ENCODE peak calls at places on chromosome 20, in seven cellular contexts. V is body of pancreas, W is left ventricle myocardium inferior, D is GM23248, O is suprapubic skin, A is aorta, L is kidney. I is an unnamed sample. For H3K9me3, the result is how much of the 10 kb centered on the place peaks cover.

GRCh38 chr20:59598625-59599310 is 5.6 kb upstream of the PHACTR3 start:
- DNase-seq in L (no peak), W (peak), V (peak), D (peak), A (no peak), O (no peak), I (peak)

GRCh38 chr20:5316188-5317158 is at the start of gene PROKR2:
- DNase-seq in V (no peak), W (no peak), A (no peak), D (peak), O (no peak), L (no peak), I (no peak)

GRCh38 chr20:63755933-63756647 is 16.5 kb downstream of the SLC2A4RG start:
- DNase-seq in O (no peak), L (peak), A (no peak), W (no peak), D (no peak), V (no peak), I (no peak)

GRCh38 chr20:63232235-63233060 is 3.3 kb upstream of the BIRC7 start:
- DNase-seq in O (no peak), L (peak), A (no peak), W (no peak), D (peak), V (no peak), I (no peak)

GRCh38 chr20:36768768-36769430 is 4.7 kb downstream of the DSN1 start:
- DNase-seq in L (no peak), W (no peak), D (peak), O (no peak), V (no peak), A (no peak), I (no peak)

GRCh38 chr20:37528442-37529213 is 952 bp upstream of the BLCAP start:
- DNase-seq in D (peak), A (no peak), W (no peak), O (peak), L (no peak), V (no peak), I (no peak)

GRCh38 chr20:46562373-46563169 is 12.1 kb upstream of the OCSTAMP start:
- DNase-seq in W (peak), D (peak), O (peak), A (peak), L (no peak), V (peak), I (peak)

GRCh38 chr20:31824125-31824485 is 4.9 kb downstream of the MYLK2 start:
- DNase-seq in D (no peak), O (no peak), V (no peak), A (no peak), L (no peak), W (no peak), I (no peak)

GRCh38 chr20:36472656-36473071 is 68.7 kb upstream of the MYL9 start:
- DNase-seq in V (peak), L (peak), A (no peak), D (peak), W (peak), O (no peak), I (peak)

GRCh38 chr20:6711950-6712634 is 55.4 kb upstream of the BMP2 start:
- DNase-seq in A (no peak), D (no peak), W (no peak), V (peak), O (no peak), L (no peak), I (peak)

GRCh38 chr20:58810116-58810878 is 40.4 kb downstream of the GNAS-AS1 start:
- DNase-seq in O (no peak), V (no peak), L (no peak), W (no peak), D (peak), A (no peak), I (no peak)

GRCh38 chr20:38805502-38805957 is at the start of gene PPP1R16B:
- DNase-seq in V (no peak), O (no peak), W (peak), A (peak), D (peak), L (peak), I (peak)

GRCh38 chr20:1817577-1818211 is 77.5 kb upstream of the SIRPA start:
- DNase-seq in O (peak), W (no peak), D (no peak), L (no peak), A (peak), V (no peak), I (no peak)

GRCh38 chr20:62330576-62331317 is 27.9 kb downstream of the ADRM1 start:
- DNase-seq in D (no peak), L (no peak), W (no peak), O (no peak), V (no peak), A (no peak), I (no peak)

GRCh38 chr20:64143018-64143801 is 21.0 kb upstream of the MYT1 start:
- DNase-seq in L (no peak), O (peak), W (no peak), V (no peak), D (no peak), A (peak), I (no peak)

GRCh38 chr20:21322083-21322710 is 19.1 kb downstream of the XRN2 start:
- DNase-seq in L (no peak), W (no peak), D (no peak), V (no peak), O (no peak), A (no peak), I (no peak)

GRCh38 chr20:33443006-33443511 is 504 bp downstream of the SNTA1 start:
- DNase-seq in A (peak), W (peak), D (peak), L (peak), O (no peak), V (peak), I (no peak)

GRCh38 chr20:44807051-44807683 is 3.2 kb downstream of the RIMS4 start:
- DNase-seq in L (no peak), O (no peak), W (no peak), D (no peak), V (no peak), A (no peak), I (no peak)

GRCh38 chr20:9600562-9600961 is 86.2 kb downstream of the LAMP5 start:
- DNase-seq in D (no peak), A (no peak), O (no peak), V (no peak), L (no peak), W (no peak), I (no peak)

GRCh38 chr20:38052870-38053269 is 19.3 kb downstream of the RPRD1B start:
- DNase-seq in A (no peak), V (no peak), D (no peak), L (no peak), W (no peak), O (no peak), I (no peak)

GRCh38 chr20:1866834-1867233 is 28.4 kb upstream of the SIRPA start:
- DNase-seq in D (no peak), A (no peak), O (no peak), W (no peak), L (no peak), V (no peak), I (no peak)

GRCh38 chr20:23145281-23145700 is 59.2 kb upstream of the CD93 start:
- DNase-seq in L (peak), D (peak), W (no peak), O (peak), V (no peak), A (peak), I (no peak)

GRCh38 chr20:48758206-48758820 is 69.5 kb downstream of the PREX1 start:
- DNase-seq in A (no peak), O (no peak), W (no peak), L (no peak), D (no peak), V (no peak), I (peak)

GRCh38 chr20:38447251-38447661 is 12.1 kb upstream of the SNHG17 start:
- DNase-seq in D (no peak), A (no peak), O (no peak), L (peak), V (no peak), W (no peak), I (no peak)

GRCh38 chr20:5211803-5212714 is 85.3 kb downstream of the CDS2 start:
- DNase-seq in D (no peak), O (no peak), W (no peak), A (no peak), L (no peak), V (no peak), I (peak)

GRCh38 chr20:54550776-54551396 is 75.5 kb downstream of the DOK5 start:
- DNase-seq in W (no peak), D (peak), L (no peak), V (no peak), A (no peak), O (no peak), I (no peak)

GRCh38 chr20:49343246-49343645 is 65.4 kb upstream of the ZNFX1 start:
- DNase-seq in W (no peak), A (no peak), O (no peak), D (no peak), V (no peak), L (no peak), I (no peak)

GRCh38 chr20:50116368-50116999 is 3.5 kb upstream of the UBE2V1 start:
- DNase-seq in W (no peak), D (no peak), V (no peak), L (peak), A (no peak), O (no peak), I (no peak)

GRCh38 chr20:38590682-38591483 is 9.9 kb downstream of the ADIG start:
- DNase-seq in D (peak), V (no peak), W (no peak), O (no peak), A (no peak), L (no peak), I (no peak)

GRCh38 chr20:57294558-57294957 is 28.1 kb upstream of the BMP7 start:
- DNase-seq in W (no peak), D (no peak), V (no peak), O (no peak), L (no peak), A (no peak), I (no peak)
- H3K4me3 ChIP-seq in W (no peak), D (no peak), V (no peak), O (no peak), L (no peak), A (no peak), I (no peak)

GRCh38 chr20:19582782-19583181 is 175.3 kb upstream of the RIN2 start:
- DNase-seq in A (no peak), O (peak), D (no peak), L (no peak), V (no peak), W (no peak), I (no peak)

GRCh38 chr20:19577692-19578091 is 180.4 kb upstream of the RIN2 start:
- DNase-seq in L (no peak), O (no peak), W (no peak), D (no peak), A (no peak), V (no peak), I (no peak)

GRCh38 chr20:19588731-19589130 is 169.3 kb upstream of the RIN2 start:
- DNase-seq in L (no peak), O (no peak), A (no peak), V (no peak), W (no peak), D (peak), I (no peak)

DNA sequence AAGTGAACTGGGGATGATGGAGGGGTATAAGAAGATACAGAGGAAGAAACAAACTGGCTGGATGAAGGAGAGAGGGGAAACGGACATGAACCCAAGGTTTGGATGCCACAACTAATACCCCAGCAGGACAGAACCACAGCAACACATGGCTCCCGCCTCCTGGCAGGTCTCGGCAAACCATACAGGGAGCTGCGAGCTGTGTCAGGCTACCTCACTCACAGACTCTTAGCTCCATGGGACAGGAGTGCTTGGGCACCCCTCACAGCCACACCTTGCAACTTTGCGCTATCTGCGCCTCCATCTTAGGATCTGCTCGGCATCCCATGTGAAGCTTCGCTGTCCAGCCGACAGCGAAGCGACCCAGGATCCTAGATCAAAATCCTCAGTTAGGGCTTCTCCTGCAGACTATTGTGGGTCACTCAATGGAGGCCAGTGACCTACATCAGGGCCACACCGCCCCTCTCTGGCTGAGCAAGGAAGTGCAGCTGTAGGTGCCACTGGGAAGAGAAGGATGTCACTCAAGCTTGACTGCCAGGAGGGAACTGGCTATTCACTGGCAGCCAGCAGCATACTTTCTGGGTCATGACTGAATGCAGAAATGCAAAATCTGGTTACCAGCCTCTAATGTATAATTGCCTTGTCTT is 174.4 kb upstream of the RIN2 start:
- DNase-seq in D (peak), L (peak), A (peak), V (peak), O (peak), W (peak), I (peak)
- H3K9me3 ChIP-seq in D (under half), L (under half), A (under half), V (under half), O (under half), W (under half), I (under half)

DNA sequence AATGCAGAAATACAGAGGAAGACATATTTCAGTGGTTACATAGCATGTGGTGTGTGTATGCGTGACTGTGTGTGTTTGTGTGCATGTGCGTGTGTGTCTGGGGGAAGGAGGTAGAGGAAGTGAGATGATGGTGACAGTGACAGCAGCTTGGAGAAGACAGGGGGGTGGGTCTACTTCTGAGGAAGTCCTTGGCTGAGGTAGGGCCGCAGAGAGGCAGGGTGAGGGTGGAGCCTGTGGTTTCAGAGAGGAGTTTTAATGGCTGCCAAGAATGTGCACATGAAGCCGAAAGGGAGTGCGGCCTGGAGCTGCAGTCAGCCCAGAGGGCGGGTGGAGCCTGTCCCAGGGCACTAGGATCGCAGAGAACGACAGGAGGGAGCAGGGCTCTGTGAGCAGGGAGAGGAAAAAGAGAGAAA is 22.7 kb upstream of the RNF24 start:
- DNase-seq in L (peak), A (peak), W (peak), V (no peak), O (peak), D (peak), I (peak)
- H3K4me3 ChIP-seq in L (no peak), A (no peak), W (no peak), V (no peak), O (no peak), D (no peak), I (no peak)

GRCh38 chr20:55782861-55783260 is 222.5 kb downstream of the CBLN4 start:
- DNase-seq in A (no peak), L (no peak), W (no peak), D (no peak), O (no peak), V (no peak), I (no peak)
- H3K9me3 ChIP-seq in A (under half), L (under half), W (under half), D (under half), O (under half), V (under half), I (under half)

GRCh38 chr20:57476641-57477461 is 48.1 kb downstream of the CTCFL start:
- DNase-seq in L (peak), V (no peak), D (no peak), W (no peak), O (peak), A (no peak), I (no peak)
- H3K4me3 ChIP-seq in L (no peak), V (no peak), D (no peak), W (no peak), O (no peak), A (no peak), I (no peak)

I was measured in small intestine.